ENCODE peak calls at places on chromosome 6, in eight cellular contexts. E is heart right ventricle, R is psoas muscle, Y is IMR-90, B is ascending aorta, Z is tibial nerve, T is Caco-2, O is cardiac muscle cell. G is an unnamed sample.

GRCh38 chr6:89034586-89035251 is 45.8 kb upstream of the PNRC1 start:
- DNase-seq in E (no peak), R (no peak), Y (peak; percentile 49), B (no peak), Z (no peak), T (no peak), O (peak; percentile 97), G (no peak)

GRCh38 chr6:12572884-12573824 is 143.4 kb upstream of the PHACTR1 start:
- DNase-seq in E (no peak), R (no peak), Y (peak; percentile 79), B (no peak), Z (no peak), T (peak; percentile 60), O (peak; percentile 87), G (no peak)

GRCh38 chr6:13454286-13455221 is 32.8 kb downstream of the GFOD1 start:
- DNase-seq in E (no peak), R (peak; percentile 77), Y (peak; percentile 85), B (peak; percentile 26), Z (no peak), T (no peak), O (peak; percentile 61), G (peak; percentile 47)

GRCh38 chr6:14000901-14001300 is 76.1 kb downstream of the RNF182 start:
- DNase-seq in E (no peak), R (no peak), Y (peak; percentile 24), B (no peak), Z (no peak), T (no peak), O (peak; percentile 16), G (no peak)

GRCh38 chr6:110255356-110255755 is 75.1 kb downstream of the CDC40 start:
- DNase-seq in E (no peak), R (no peak), Y (peak; percentile 37), B (no peak), Z (no peak), T (peak; percentile 48), O (peak; percentile 54), G (peak; percentile 4)

GRCh38 chr6:66555082-66555481 is 848.1 kb upstream of the EYS start:
- DNase-seq in E (no peak), R (no peak), Y (no peak), B (no peak), Z (no peak), T (no peak), O (no peak), G (no peak)

GRCh38 chr6:162533009-162533400 is 194.6 kb downstream of the PRKN start:
- DNase-seq in E (no peak), R (no peak), Y (no peak), B (no peak), Z (no peak), T (no peak), O (no peak), G (no peak)

GRCh38 chr6:40717411-40718057 is 130.4 kb upstream of the LRFN2 start:
- DNase-seq in E (no peak), R (no peak), Y (no peak), B (no peak), Z (no peak), T (no peak), O (no peak), G (no peak)

GRCh38 chr6:3510617-3511016 is 53.8 kb upstream of the SLC22A23 start:
- DNase-seq in E (no peak), R (no peak), Y (no peak), B (no peak), Z (no peak), T (no peak), O (no peak), G (no peak)

GRCh38 chr6:95099410-95099809 is 477.9 kb upstream of the MANEA start:
- DNase-seq in E (no peak), R (no peak), Y (no peak), B (no peak), Z (no peak), T (no peak), O (no peak), G (no peak)

GRCh38 chr6:15544321-15544900 is 118.4 kb downstream of the DTNBP1 start:
- DNase-seq in E (no peak), R (no peak), Y (peak; percentile 60), B (no peak), Z (no peak), T (no peak), O (peak; percentile 64), G (no peak)

GRCh38 chr6:21003780-21004541 is 469.7 kb downstream of the CDKAL1 start:
- DNase-seq in E (no peak), R (no peak), Y (peak; percentile 89), B (no peak), Z (no peak), T (no peak), O (peak; percentile 87), G (peak; percentile 70)

GRCh38 chr6:82076855-82077254 is 170.7 kb downstream of the IBTK start:
- DNase-seq in E (no peak), R (no peak), Y (no peak), B (no peak), Z (no peak), T (no peak), O (no peak), G (no peak)

GRCh38 chr6:3140201-3140600 is 17.1 kb downstream of the TUBB2A start:
- DNase-seq in E (no peak), R (no peak), Y (no peak), B (no peak), Z (no peak), T (no peak), O (no peak), G (no peak)

DNA sequence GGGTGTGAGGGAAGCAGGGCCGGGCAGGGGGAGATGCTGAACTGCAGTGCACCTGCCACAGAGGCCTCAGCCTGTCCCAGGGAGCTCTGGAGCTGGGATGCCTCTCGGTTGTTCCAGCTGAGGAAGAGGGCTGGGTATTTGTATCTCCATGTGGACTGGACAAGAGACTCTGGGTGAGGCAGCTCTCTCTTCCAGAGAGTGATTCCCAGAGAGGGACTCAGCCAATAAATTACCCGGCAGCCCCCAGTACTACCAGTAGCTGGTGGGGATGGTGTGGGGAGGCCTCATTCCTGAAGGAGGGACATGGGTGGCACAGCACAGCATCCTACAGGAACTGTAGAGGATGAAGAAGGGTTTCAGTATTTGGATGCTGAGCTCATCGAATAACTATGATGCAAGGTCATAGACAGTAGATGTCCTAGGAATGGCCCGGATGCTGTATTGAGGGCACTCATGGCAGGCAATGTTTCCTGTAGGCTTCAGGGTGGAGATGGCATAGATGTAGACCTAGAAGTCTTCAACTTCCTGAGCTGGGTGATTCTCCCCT is 1.4 kb downstream of the FGD2 start:
- DNase-seq in E (no peak), R (no peak), Y (peak; percentile 31), B (no peak), Z (no peak), T (no peak), O (no peak), G (no peak)
- H3K4me3 ChIP-seq in E (no peak overlapping the region), R (peak overlapping the region; percentile 26), Y (no peak overlapping the region), B (no peak overlapping the region), Z (peak overlapping the region; percentile 42), T (no peak overlapping the region), O (no peak overlapping the region), G (peak overlapping the region; percentile 92)

GRCh38 chr6:118141211-118141610 is 234.1 kb downstream of the SLC35F1 start:
- DNase-seq in E (no peak), R (no peak), Y (no peak), B (no peak), Z (no peak), T (no peak), O (no peak), G (no peak)
- TF ChIP-seq CTCF in E (no peak), R (no peak), Y (no peak), B (no peak), Z (no peak), T (no peak), O (no peak), G (no peak)

DNA sequence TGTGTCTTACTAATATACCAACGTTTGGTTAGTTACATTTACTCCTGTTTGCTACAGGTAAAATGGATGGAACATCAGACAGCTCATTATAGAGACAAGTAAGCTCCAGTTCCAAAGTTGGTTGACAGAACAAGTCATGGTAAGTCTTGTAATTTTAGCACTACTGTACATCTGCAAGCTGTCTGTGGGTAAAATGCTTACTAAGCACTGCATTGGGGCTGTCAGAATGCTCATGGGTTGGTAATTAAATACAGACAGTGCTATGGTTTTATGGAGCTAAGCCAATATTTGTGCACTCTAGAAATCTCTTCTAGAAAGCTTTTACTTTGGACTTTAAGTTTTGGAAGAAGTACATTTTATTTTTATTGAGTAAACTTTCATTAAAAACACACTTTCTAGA is 419.2 kb upstream of the MMS22L start:
- DNase-seq in E (no peak), R (no peak), Y (no peak), B (no peak), Z (no peak), T (no peak), O (no peak), G (no peak)
- H3K27me3 ChIP-seq in E (no peaks in the 10 kb centered on the region), R (no peaks in the 10 kb centered on the region), Y (no peaks in the 10 kb centered on the region), B (no peaks in the 10 kb centered on the region), Z (no peaks in the 10 kb centered on the region), T (no peaks in the 10 kb centered on the region), O (no peaks in the 10 kb centered on the region), G (no peaks in the 10 kb centered on the region)

GRCh38 chr6:111478749-111479148 is 4.3 kb downstream of the REV3L start:
- DNase-seq in E (no peak), R (no peak), Y (peak; percentile 72), B (no peak), Z (no peak), T (no peak), O (peak; percentile 67), G (peak; percentile 33)
- H3K4me3 ChIP-seq in E (no peak overlapping the region), R (no peak overlapping the region), Y (no peak overlapping the region), B (no peak overlapping the region), Z (no peak overlapping the region), T (no peak overlapping the region), O (no peak overlapping the region), G (no peak overlapping the region)

GRCh38 chr6:166929534-166930189 is 26.7 kb downstream of the RNASET2 start:
- DNase-seq in E (no peak), R (no peak), Y (no peak), B (no peak), Z (no peak), T (no peak), O (no peak), G (no peak)
- TF ChIP-seq CTCF in E (no peak), R (no peak), Y (no peak), B (no peak), Z (no peak), T (no peak), O (peak; percentile 5), G (no peak)

DNA sequence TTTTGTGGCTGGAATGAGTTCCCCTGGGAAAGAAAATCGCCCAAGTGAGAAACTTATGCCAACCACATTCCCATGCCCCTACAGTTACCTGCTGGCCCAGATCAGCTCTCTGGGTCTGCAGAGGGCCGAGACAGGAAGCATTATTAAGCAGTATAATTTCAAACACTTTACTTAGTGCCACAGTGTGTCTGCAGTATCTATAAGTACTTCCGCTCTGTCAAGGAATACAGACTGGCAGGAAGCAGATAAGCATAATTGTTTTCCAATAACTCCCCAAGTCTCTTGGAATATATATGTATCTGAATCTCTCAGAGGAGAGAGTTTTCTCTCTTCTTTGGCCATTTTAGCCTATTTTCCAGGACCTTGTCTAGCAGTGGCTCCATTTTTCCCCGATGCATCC is 24.9 kb downstream of the SAYSD1 start:
- DNase-seq in E (no peak), R (no peak), Y (no peak), B (no peak), Z (no peak), T (no peak), O (no peak), G (no peak)
- H3K27me3 ChIP-seq in E (no peaks in the 10 kb centered on the region), R (no peaks in the 10 kb centered on the region), Y (peaks cover 6% of the 10 kb centered on the region), B (no peaks in the 10 kb centered on the region), Z (peaks cover 2% of the 10 kb centered on the region), T (no peaks in the 10 kb centered on the region), O (no peaks in the 10 kb centered on the region), G (peaks cover 2% of the 10 kb centered on the region)

GRCh38 chr6:22424196-22424595 is 127.4 kb upstream of the PRL start:
- DNase-seq in E (no peak), R (no peak), Y (no peak), B (no peak), Z (no peak), T (no peak), O (no peak), G (no peak)
- H3K4me3 ChIP-seq in E (no peak overlapping the region), R (no peak overlapping the region), Y (no peak overlapping the region), B (no peak overlapping the region), Z (no peak overlapping the region), T (no peak overlapping the region), O (no peak overlapping the region), G (no peak overlapping the region)

G was measured in GM06990.